ENCODE peak calls at places on chromosomes 12 and 14, in four cellular contexts. O is SK-N-SH, X is brain microvascular endothelial cell, G is HepG2. Y is an unnamed sample.

GRCh38 chr14:67477926-67478915 is 10.3 kb downstream of the TMEM229B start:
- DNase-seq in O (no peak), X (no peak), G (no peak), Y (no peak)

GRCh38 chr14:31717294-31718085 is 156.3 kb downstream of the NUBPL start:
- DNase-seq in O (no peak), X (no peak), G (peak; percentile 84), Y (no peak)

GRCh38 chr14:37901978-37902377 is 305.7 kb upstream of the SSTR1 start:
- DNase-seq in O (no peak), X (no peak), G (no peak), Y (peak; percentile 89)

GRCh38 chr12:47218191-47218654 is 138.5 kb upstream of the AMIGO2 start:
- DNase-seq in O (no peak), X (no peak), G (no peak), Y (no peak)

GRCh38 chr14:67851785-67852410 is 32.3 kb downstream of the RAD51B start:
- DNase-seq in O (no peak), X (no peak), G (no peak), Y (no peak)

GRCh38 chr12:76921891-76922664 is 43.3 kb upstream of the CSRP2 start:
- DNase-seq in O (no peak), X (no peak), G (no peak), Y (no peak)

GRCh38 chr12:112885204-112885603 is 21.6 kb upstream of the OAS1 start:
- DNase-seq in O (no peak), X (no peak), G (no peak), Y (no peak)

GRCh38 chr14:52064174-52064573 is 4.7 kb downstream of the NID2 start:
- DNase-seq in O (no peak), X (no peak), G (no peak), Y (peak; percentile 29)

GRCh38 chr12:107992870-107993451 is 136.1 kb upstream of the WSCD2 start:
- DNase-seq in O (peak; percentile 46), X (peak; percentile 40), G (peak; percentile 49), Y (no peak)

GRCh38 chr14:51335521-51335920 is 95.5 kb downstream of the TMX1 start:
- DNase-seq in O (no peak), X (no peak), G (no peak), Y (peak; percentile 35)

GRCh38 chr12:47679785-47680184 is 26.0 kb downstream of the RPAP3 start:
- DNase-seq in O (no peak), X (no peak), G (no peak), Y (no peak)

GRCh38 chr14:51609987-51610283 is 41.8 kb upstream of the FRMD6 start:
- DNase-seq in O (no peak), X (peak; percentile 78), G (no peak), Y (no peak)

GRCh38 chr12:73731658-73732057 is 806.0 kb upstream of the ATXN7L3B start:
- DNase-seq in O (no peak), X (no peak), G (no peak), Y (no peak)

GRCh38 chr12:113897406-113897805 is 68.7 kb downstream of the RBM19 start:
- DNase-seq in O (no peak), X (no peak), G (no peak), Y (no peak)

GRCh38 chr14:68039593-68039992 is 220.0 kb downstream of the RAD51B start:
- DNase-seq in O (no peak), X (no peak), G (no peak), Y (no peak)

GRCh38 chr12:110281549-110282342 is 699 bp downstream of the ATP2A2 start:
- DNase-seq in O (peak; percentile 92), X (no peak), G (no peak), Y (peak; percentile 53)

GRCh38 chr12:130164931-130165330 is 2.7 kb downstream of the FZD10 start:
- DNase-seq in O (no peak), X (no peak), G (no peak), Y (no peak)

GRCh38 chr14:95535226-95536021 is 574 bp downstream of the GLRX5 start:
- DNase-seq in O (peak; percentile 63), X (no peak), G (no peak), Y (no peak)

GRCh38 chr12:51320695-51321320 is 3.2 kb downstream of the BIN2 start:
- DNase-seq in O (peak; percentile 56), X (no peak), G (no peak), Y (peak; percentile 62)

GRCh38 chr14:96160913-96161310 is 43.7 kb upstream of the BDKRB2 start:
- DNase-seq in O (no peak), X (no peak), G (no peak), Y (no peak)

GRCh38 chr12:7145671-7146070 is 15.5 kb downstream of the CLSTN3 start:
- DNase-seq in O (no peak), X (no peak), G (no peak), Y (no peak)

GRCh38 chr12:7015555-7016370 is 2.5 kb downstream of the LPCAT3 start:
- DNase-seq in O (no peak), X (no peak), G (no peak), Y (no peak)

GRCh38 chr12:52634266-52635056 is 16.1 kb upstream of the KRT73 start:
- DNase-seq in O (no peak), X (no peak), G (no peak), Y (no peak)

GRCh38 chr14:20460458-20461229 is 590 bp downstream of the PIP4P1 start:
- DNase-seq in O (no peak), X (no peak), G (no peak), Y (no peak)

GRCh38 chr14:99681101-99681831 is 2.8 kb upstream of the CYP46A1 start:
- DNase-seq in O (no peak), X (no peak), G (no peak), Y (no peak)

GRCh38 chr14:52700701-52701172 is 5.4 kb upstream of the ERO1A start:
- DNase-seq in O (no peak), X (no peak), G (peak; percentile 68), Y (peak; percentile 34)

GRCh38 chr14:98137626-98138025 is 1134.4 kb downstream of the BCL11B start:
- DNase-seq in O (no peak), X (no peak), G (no peak), Y (no peak)

GRCh38 chr14:95530461-95531170 is 4.2 kb upstream of the GLRX5 start:
- DNase-seq in O (no peak), X (no peak), G (no peak), Y (no peak)

GRCh38 chr12:47135578-47135977 is 55.8 kb upstream of the AMIGO2 start:
- DNase-seq in O (no peak), X (no peak), G (no peak), Y (no peak)

GRCh38 chr14:53946404-53947400 is 9.9 kb downstream of the BMP4 start:
- DNase-seq in O (peak; percentile 51), X (no peak), G (no peak), Y (no peak)

GRCh38 chr14:36880276-36880675 is 218.6 kb downstream of the PAX9 start:
- DNase-seq in O (no peak), X (no peak), G (no peak), Y (no peak)

GRCh38 chr12:63307849-63308248 is 156.8 kb upstream of the AVPR1A start:
- DNase-seq in O (no peak), X (no peak), G (no peak), Y (no peak)

GRCh38 chr12:108457734-108458361 is 57.2 kb upstream of the FICD start:
- DNase-seq in O (no peak), X (no peak), G (no peak), Y (no peak)

GRCh38 chr12:13195848-13196301 is 651 bp upstream of the EMP1 start:
- DNase-seq in O (no peak), X (no peak), G (no peak), Y (peak; percentile 73)

GRCh38 chr12:54853933-54854538 is at the start of gene MUCL1:
- DNase-seq in O (peak; percentile 39), X (peak; percentile 84), G (peak; percentile 48), Y (peak; percentile 83)

GRCh38 chr14:54737132-54737711 is 165.4 kb downstream of the GCH1 start:
- DNase-seq in O (no peak), X (peak; percentile 24), G (no peak), Y (peak; percentile 39)

DNA sequence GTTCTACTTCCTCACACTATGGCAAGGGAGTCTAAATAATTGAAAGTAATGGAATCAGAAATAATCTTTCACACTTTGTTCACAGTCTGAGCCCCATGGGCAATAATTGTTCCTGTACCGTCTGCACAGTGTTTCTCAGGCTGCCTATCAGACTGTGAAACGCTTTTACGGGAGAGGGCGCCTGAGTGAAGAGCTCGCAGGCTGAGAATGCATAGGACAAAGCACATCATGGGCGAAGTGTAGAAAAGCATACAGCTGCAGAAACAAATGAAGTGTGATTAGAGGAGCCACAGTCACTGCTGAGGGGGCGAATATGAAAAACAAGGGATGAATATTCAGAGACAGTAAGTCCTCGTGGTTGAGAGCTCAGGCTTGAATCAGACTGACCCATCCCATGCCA is 438.3 kb upstream of the DCN start:
- DNase-seq in O (no peak), X (no peak), G (no peak), Y (peak; percentile 65)
- TF ChIP-seq CTCF in O (no peak), X (peak; percentile 34), G (peak; percentile 24), Y (no peak)

DNA sequence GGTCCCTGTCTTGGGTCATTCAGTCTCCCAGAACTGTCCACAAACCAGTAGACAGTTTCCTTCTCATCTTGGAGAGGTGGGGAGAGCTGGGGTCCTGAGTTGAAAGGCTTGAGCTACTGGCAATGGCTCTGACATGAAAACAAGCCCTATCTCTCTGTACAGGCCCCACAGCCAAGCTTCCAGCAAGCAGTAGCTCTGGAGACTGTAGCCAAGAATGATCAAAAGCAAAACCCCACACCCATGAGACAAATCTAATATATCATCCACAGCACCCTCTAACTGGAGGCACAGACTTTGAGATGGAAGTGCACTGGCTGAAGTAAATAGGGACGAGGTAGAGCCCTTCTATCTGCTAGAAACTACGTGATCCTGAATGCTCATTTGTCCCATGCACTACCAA is 40.9 kb downstream of the RERG start:
- DNase-seq in O (no peak), X (no peak), G (no peak), Y (no peak)
- H3K4me3 ChIP-seq in O (no peak overlapping the region), X (no peak overlapping the region), G (no peak overlapping the region), Y (no peak overlapping the region)

GRCh38 chr12:68040450-68041075 is 51.3 kb downstream of the IFNG-AS1 start:
- DNase-seq in O (peak; percentile 72), X (peak; percentile 79), G (peak; percentile 53), Y (peak; percentile 35)

GRCh38 chr12:68038650-68039049 is 49.4 kb downstream of the IFNG-AS1 start:
- DNase-seq in O (no peak), X (no peak), G (no peak), Y (no peak)

GRCh38 chr12:68043446-68043845 is 54.2 kb downstream of the IFNG-AS1 start:
- DNase-seq in O (no peak), X (no peak), G (no peak), Y (no peak)

GRCh38 chr12:68037616-68038255 is 48.5 kb downstream of the IFNG-AS1 start:
- DNase-seq in O (no peak), X (no peak), G (no peak), Y (no peak)

DNA sequence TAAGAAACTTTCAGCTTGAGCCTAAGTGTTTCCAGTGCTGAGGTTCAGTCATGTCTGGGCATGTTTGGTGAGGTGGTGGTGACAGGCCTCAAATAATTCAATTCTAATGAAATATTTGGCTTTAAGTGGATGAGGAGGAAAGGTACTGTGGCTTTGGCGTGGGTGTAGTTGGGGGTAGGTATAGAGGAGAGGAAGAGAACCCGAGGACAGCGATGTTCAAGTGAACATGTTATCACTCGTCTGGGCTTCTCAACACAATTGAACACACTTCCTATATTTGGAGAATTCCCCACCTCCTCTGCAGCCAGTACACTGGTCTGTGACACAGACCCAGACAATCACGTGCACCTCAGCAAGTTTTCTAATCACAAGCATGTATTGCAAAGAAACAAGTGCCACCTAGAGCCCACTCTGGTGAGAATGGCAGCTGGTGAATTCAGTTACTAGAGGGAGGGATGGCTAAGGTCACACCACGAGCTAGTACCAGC is 53.0 kb downstream of the IFNG-AS1 start:
- DNase-seq in O (no peak), X (no peak), G (peak; percentile 3), Y (peak; percentile 28)
- TF ChIP-seq CTCF in O (no peak), X (no peak), G (no peak), Y (no peak)

GRCh38 chr12:65829716-65830115 is 5.4 kb downstream of the HMGA2 start:
- DNase-seq in O (no peak), X (no peak), G (no peak), Y (no peak)
- H3K4me3 ChIP-seq in O (peak overlapping the region; percentile 54), X (peak overlapping the region; percentile 94), G (peak overlapping the region; percentile 5), Y (peak overlapping the region; percentile 27)